ENCODE peak calls at places on chromosome 21, in five cellular contexts. O is stimulated activated naive CD8-positive, alpha-beta T cell treated with anti-CD3 and anti-CD28 coated beads, Interleukin-15, amount 100 ng/mL, for 72 hours; D is activated CD8-positive, alpha-beta T cell treated with anti-CD3 and anti-CD28 coated beads for 36 hours; I is right cardiac atrium; T is RWPE2. F is an unnamed sample.

GRCh38 chr21:34009193-34009592 is 64.2 kb upstream of the MRPS6 start:
- ATAC-seq in I (no peak), O (peak; percentile 40), D (peak; percentile 66), T (no peak), F (peak; percentile 64)

GRCh38 chr21:37200641-37201480 is 66.3 kb downstream of the VPS26C start:
- ATAC-seq in O (no peak), I (no peak), D (no peak), T (no peak), F (no peak)

GRCh38 chr21:32383812-32384211 is 9.0 kb downstream of the URB1 start:
- ATAC-seq in O (no peak), T (no peak), D (no peak), I (no peak), F (no peak)

GRCh38 chr21:41778974-41779600 is 12.2 kb upstream of the RIPK4 start:
- ATAC-seq in I (no peak), T (no peak), D (no peak), O (no peak), F (no peak)

GRCh38 chr21:14773777-14774345 is 227.7 kb upstream of the SAMSN1 start:
- ATAC-seq in T (peak; percentile 55), I (no peak), D (peak; percentile 47), O (no peak), F (peak; percentile 56)

GRCh38 chr21:45117314-45117713 is 42.9 kb downstream of the ADARB1 start:
- ATAC-seq in D (no peak), T (no peak), I (no peak), O (no peak), F (no peak)

GRCh38 chr21:18228060-18228739 is 16.4 kb upstream of the CHODL start:
- ATAC-seq in I (peak; percentile 74), O (no peak), D (no peak), T (no peak), F (no peak)

GRCh38 chr21:42590431-42591131 is 62.8 kb upstream of the PDE9A start:
- ATAC-seq in I (no peak), D (peak; percentile 82), O (peak; percentile 77), T (no peak), F (no peak)

GRCh38 chr21:45779226-45779625 is 135.7 kb downstream of the PCBP3 start:
- ATAC-seq in I (no peak), O (no peak), D (no peak), T (no peak), F (no peak)

GRCh38 chr21:38295997-38296764 is 39.4 kb downstream of the KCNJ15 start:
- ATAC-seq in O (no peak), D (no peak), I (peak; percentile 54), T (no peak), F (peak; percentile 18)

GRCh38 chr21:44973598-44973997 is 33.8 kb downstream of the SLX9 start:
- ATAC-seq in T (no peak), D (no peak), O (no peak), I (no peak), F (no peak)

GRCh38 chr21:32966120-32966519 is 59.6 kb upstream of the OLIG2 start:
- ATAC-seq in T (no peak), D (no peak), I (no peak), O (no peak), F (no peak)

GRCh38 chr21:31201144-31201543 is 142.9 kb downstream of the TIAM1 start:
- ATAC-seq in O (no peak), I (peak; percentile 43), T (no peak), D (no peak), F (no peak)

GRCh38 chr21:39153842-39154241 is 29.4 kb downstream of the PSMG1 start:
- ATAC-seq in D (no peak), T (peak; percentile 73), I (no peak), O (no peak), F (no peak)

GRCh38 chr21:31654340-31654739 is 5.2 kb upstream of the SOD1 start:
- ATAC-seq in D (no peak), T (no peak), O (no peak), I (no peak), F (no peak)

GRCh38 chr21:39804264-39804663 is 59.3 kb downstream of the IGSF5 start:
- ATAC-seq in I (peak; percentile 79), T (no peak), O (no peak), D (no peak), F (no peak)

GRCh38 chr21:42892582-42892930 is 553 bp upstream of the NDUFV3 start:
- ATAC-seq in T (peak; percentile 41), D (no peak), I (peak; percentile 54), O (peak; percentile 56), F (no peak)

GRCh38 chr21:42609806-42610205 is 43.6 kb upstream of the PDE9A start:
- ATAC-seq in D (peak; percentile 90), T (no peak), I (no peak), O (peak; percentile 92), F (peak; percentile 92)